ENCODE peak calls at places on chromosomes 2 and 18, in six cellular contexts. I, O, G, K, M and H are unnamed samples.

GRCh38 chr2:178949584-178949983 is 100.4 kb downstream of the CCDC141 start:
- DNase-seq in I (no peak), O (no peak), G (no peak), K (no peak), M (no peak), H (no peak)

GRCh38 chr18:8847900-8848299 is 142.5 kb downstream of the MTCL1 start:
- DNase-seq in I (no peak), O (no peak), G (no peak), K (no peak), M (no peak), H (no peak)

GRCh38 chr2:45938649-45939511 is 287.4 kb downstream of the PRKCE start:
- DNase-seq in I (peak; percentile 98), O (peak; percentile 92), G (peak; percentile 96), K (peak; percentile 96), M (peak; percentile 97), H (peak; percentile 52)

GRCh38 chr2:202408546-202409140 is 32.5 kb downstream of the BMPR2 start:
- DNase-seq in I (peak; percentile 51), O (no peak), G (peak; percentile 63), K (peak; percentile 16), M (no peak), H (no peak)

GRCh38 chr2:57882895-57883515 is 163.6 kb upstream of the VRK2 start:
- DNase-seq in I (no peak), O (no peak), G (no peak), K (peak; percentile 23), M (peak; percentile 17), H (no peak)

GRCh38 chr2:12236136-12236834 is 480.5 kb upstream of the TRIB2 start:
- DNase-seq in I (no peak), O (peak; percentile 11), G (peak; percentile 83), K (peak; percentile 62), M (peak; percentile 52), H (no peak)

GRCh38 chr2:165892541-165892940 is 61.0 kb downstream of the TTC21B start:
- DNase-seq in I (no peak), O (no peak), G (peak; percentile 28), K (no peak), M (no peak), H (no peak)

GRCh38 chr2:239165206-239165831 is 235.5 kb downstream of the HDAC4 start:
- DNase-seq in I (no peak), O (no peak), G (no peak), K (no peak), M (no peak), H (no peak)

GRCh38 chr2:17084882-17085281 is 419.2 kb upstream of the CYRIA start:
- DNase-seq in I (no peak), O (peak; percentile 59), G (peak; percentile 82), K (no peak), M (peak; percentile 29), H (no peak)

GRCh38 chr2:72757177-72757775 is 68.6 kb downstream of the EXOC6B start:
- DNase-seq in I (peak; percentile 82), O (peak; percentile 14), G (peak; percentile 88), K (peak; percentile 96), M (peak; percentile 32), H (no peak)

GRCh38 chr2:131673400-131674173 is 145.9 kb downstream of the CCDC74A start:
- DNase-seq in I (peak; percentile 68), O (peak; percentile 14), G (peak; percentile 41), K (peak; percentile 63), M (peak; percentile 57), H (no peak)

GRCh38 chr18:4831791-4832375 is 365.2 kb downstream of the AKAIN1 start:
- DNase-seq in I (peak; percentile 8), O (no peak), G (no peak), K (no peak), M (no peak), H (no peak)

GRCh38 chr18:7872569-7872968 is 305.5 kb downstream of the PTPRM start:
- DNase-seq in I (peak; percentile 78), O (no peak), G (peak; percentile 41), K (peak; percentile 32), M (peak; percentile 11), H (no peak)

GRCh38 chr18:48816554-48816953 is 134.2 kb downstream of the SMAD7 start:
- DNase-seq in I (no peak), O (no peak), G (no peak), K (no peak), M (no peak), H (no peak)

GRCh38 chr2:156443089-156443488 is 6.9 kb downstream of the GPD2 start:
- DNase-seq in I (no peak), O (no peak), G (no peak), K (no peak), M (no peak), H (no peak)

GRCh38 chr2:136378712-136379595 is 261.0 kb upstream of the CXCR4 start:
- DNase-seq in I (peak; percentile 65), O (no peak), G (peak; percentile 36), K (peak; percentile 67), M (peak; percentile 43), H (no peak)

GRCh38 chr2:172100080-172101007 is 2.4 kb downstream of the DLX2 start:
- DNase-seq in I (no peak), O (no peak), G (no peak), K (no peak), M (no peak), H (no peak)

GRCh38 chr18:57859314-57859713 is 56.2 kb upstream of the ATP8B1 start:
- DNase-seq in I (peak; percentile 64), O (no peak), G (no peak), K (peak; percentile 51), M (peak; percentile 14), H (no peak)

GRCh38 chr2:184314829-184315228 is 283.5 kb upstream of the ZNF804A start:
- DNase-seq in I (no peak), O (no peak), G (no peak), K (no peak), M (no peak), H (no peak)

GRCh38 chr2:208437755-208438154 is 31.2 kb downstream of the PTH2R start:
- DNase-seq in I (no peak), O (no peak), G (no peak), K (no peak), M (no peak), H (no peak)

GRCh38 chr18:22337311-22337710 is 80.4 kb downstream of the CTAGE1 start:
- DNase-seq in I (no peak), O (no peak), G (no peak), K (peak; percentile 77), M (no peak), H (no peak)

GRCh38 chr18:49845629-49846252 is 32.4 kb upstream of the ACAA2 start:
- DNase-seq in I (no peak), O (no peak), G (no peak), K (no peak), M (no peak), H (no peak)

GRCh38 chr2:46183426-46183825 is 113.8 kb upstream of the EPAS1 start:
- DNase-seq in I (no peak), O (no peak), G (no peak), K (no peak), M (no peak), H (no peak)

GRCh38 chr2:77513191-77513590 is 9.0 kb downstream of the LRRTM4 start:
- DNase-seq in I (no peak), O (no peak), G (peak; percentile 23), K (no peak), M (peak; percentile 19), H (no peak)

GRCh38 chr2:19541884-19542283 is 183.5 kb upstream of the OSR1 start:
- DNase-seq in I (no peak), O (no peak), G (no peak), K (no peak), M (no peak), H (no peak)

GRCh38 chr18:63365909-63366269 is 1.1 kb downstream of the KDSR start:
- DNase-seq in I (no peak), O (no peak), G (no peak), K (peak; percentile 12), M (no peak), H (no peak)

GRCh38 chr2:88669371-88670214 is 21.9 kb upstream of the RPIA start:
- DNase-seq in I (peak; percentile 68), O (no peak), G (peak; percentile 40), K (peak; percentile 67), M (peak; percentile 27), H (no peak)

GRCh38 chr18:4208408-4208807 is 246.7 kb downstream of the DLGAP1 start:
- DNase-seq in I (no peak), O (no peak), G (no peak), K (no peak), M (no peak), H (no peak)

GRCh38 chr2:157959249-157959648 is 83.1 kb upstream of the ACVR1 start:
- DNase-seq in I (no peak), O (no peak), G (no peak), K (no peak), M (no peak), H (no peak)

GRCh38 chr2:30222636-30223360 is 8.5 kb upstream of the LBH start:
- DNase-seq in I (no peak), O (no peak), G (no peak), K (no peak), M (no peak), H (no peak)

GRCh38 chr2:30222031-30222430 is 9.3 kb upstream of the LBH start:
- DNase-seq in I (no peak), O (no peak), G (no peak), K (no peak), M (no peak), H (no peak)

GRCh38 chr2:30224147-30224546 is 7.2 kb upstream of the LBH start:
- DNase-seq in I (no peak), O (no peak), G (no peak), K (no peak), M (no peak), H (no peak)

GRCh38 chr2:30225131-30225762 is 6.1 kb upstream of the LBH start:
- DNase-seq in I (no peak), O (no peak), G (peak; percentile 88), K (peak; percentile 76), M (peak; percentile 65), H (no peak)

DNA sequence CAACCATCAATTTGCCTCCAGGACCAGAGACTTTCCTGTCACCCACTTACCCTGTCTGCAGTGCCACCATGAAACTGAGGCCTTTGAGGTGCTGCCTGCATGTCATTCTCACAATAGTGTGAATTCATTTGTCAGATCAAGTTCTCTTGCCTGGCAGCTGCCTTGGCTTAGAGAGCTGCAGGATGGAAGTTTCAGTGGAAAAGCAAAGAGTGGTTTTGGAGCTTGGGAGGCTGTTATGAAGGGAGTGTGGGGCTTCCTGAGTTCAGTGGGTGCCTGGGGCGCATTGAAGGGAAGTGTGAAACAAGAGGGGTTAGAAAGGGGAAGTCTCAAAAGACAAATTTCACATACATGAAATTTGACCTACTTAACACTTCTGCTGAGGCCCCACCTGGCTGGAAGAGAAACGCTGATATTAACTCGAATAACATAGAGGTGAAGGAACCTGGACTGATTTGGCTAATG is 7.9 kb upstream of the LBH start:
- DNase-seq in I (no peak), O (no peak), G (no peak), K (no peak), M (no peak), H (no peak)
- H3K4me3 ChIP-seq in I (no peak overlapping the region), O (no peak overlapping the region), G (no peak overlapping the region), K (no peak overlapping the region), M (no peak overlapping the region), H (no peak overlapping the region)

GRCh38 chr2:1991126-1991525 is 246.8 kb upstream of the PXDN start:
- DNase-seq in I (no peak), O (no peak), G (no peak), K (no peak), M (no peak), H (no peak)
- H3K4me3 ChIP-seq in I (no peak overlapping the region), O (no peak overlapping the region), G (no peak overlapping the region), K (no peak overlapping the region), M (no peak overlapping the region), H (no peak overlapping the region)

GRCh38 chr2:173353556-173353955 is 1.1 kb upstream of the CDCA7 start:
- DNase-seq in I (no peak), O (no peak), G (no peak), K (no peak), M (no peak), H (no peak)
- H3K4me3 ChIP-seq in I (no peak overlapping the region), O (no peak overlapping the region), G (no peak overlapping the region), K (no peak overlapping the region), M (no peak overlapping the region), H (no peak overlapping the region)

GRCh38 chr2:105604938-105605337 is 139.8 kb upstream of the NCK2 start:
- DNase-seq in I (no peak), O (no peak), G (peak; percentile 25), K (peak; percentile 67), M (no peak), H (peak; percentile 42)
- H3K4me3 ChIP-seq in I (no peak overlapping the region), O (no peak overlapping the region), G (no peak overlapping the region), K (no peak overlapping the region), M (no peak overlapping the region), H (peak overlapping the region; percentile 45)